ENCODE peak calls at places on chromosomes 7 and 10, in seven cellular contexts. One of them, this sample, is unnamed.

GRCh38 chr10:33134011-33134751 is 176.2 kb upstream of the ITGB1 start:
- DNase-seq in keratinocyte: peak
- DNase-seq in heart right ventricle: no peak
- DNase-seq in breast epithelium: peak
- DNase-seq in left ventricle myocardium inferior: no peak
- DNase-seq in pancreas: peak
- DNase-seq in prostate gland: peak
- DNase-seq in this sample: peak

GRCh38 chr7:76327610-76328009 is 25.1 kb downstream of the HSPB1 start:
- DNase-seq in keratinocyte: no peak
- DNase-seq in heart right ventricle: no peak
- DNase-seq in breast epithelium: no peak
- DNase-seq in left ventricle myocardium inferior: no peak
- DNase-seq in pancreas: no peak
- DNase-seq in prostate gland: no peak
- DNase-seq in this sample: no peak

GRCh38 chr7:152313879-152314604 is 121.8 kb downstream of the KMT2C start:
- DNase-seq in keratinocyte: peak
- DNase-seq in heart right ventricle: no peak
- DNase-seq in breast epithelium: no peak
- DNase-seq in left ventricle myocardium inferior: no peak
- DNase-seq in pancreas: no peak
- DNase-seq in prostate gland: peak
- DNase-seq in this sample: no peak

GRCh38 chr10:63976538-63976937 is 455.3 kb downstream of the REEP3 start:
- DNase-seq in keratinocyte: no peak
- DNase-seq in heart right ventricle: no peak
- DNase-seq in breast epithelium: no peak
- DNase-seq in left ventricle myocardium inferior: no peak
- DNase-seq in pancreas: peak
- DNase-seq in prostate gland: peak
- DNase-seq in this sample: no peak

GRCh38 chr7:105388373-105389089 is at the start of gene SRPK2:
- DNase-seq in keratinocyte: no peak
- DNase-seq in heart right ventricle: peak
- DNase-seq in breast epithelium: peak
- DNase-seq in left ventricle myocardium inferior: peak
- DNase-seq in pancreas: peak
- DNase-seq in prostate gland: peak
- DNase-seq in this sample: peak

GRCh38 chr7:30032310-30033125 is 4.3 kb downstream of the PLEKHA8 start:
- DNase-seq in keratinocyte: no peak
- DNase-seq in heart right ventricle: no peak
- DNase-seq in breast epithelium: no peak
- DNase-seq in left ventricle myocardium inferior: no peak
- DNase-seq in pancreas: no peak
- DNase-seq in prostate gland: no peak
- DNase-seq in this sample: no peak

GRCh38 chr7:138091073-138091472 is 14.8 kb downstream of the AKR1D1 start:
- DNase-seq in keratinocyte: no peak
- DNase-seq in heart right ventricle: no peak
- DNase-seq in breast epithelium: no peak
- DNase-seq in left ventricle myocardium inferior: no peak
- DNase-seq in pancreas: no peak
- DNase-seq in prostate gland: no peak
- DNase-seq in this sample: no peak

GRCh38 chr7:6248581-6248980 is 23.8 kb downstream of the CYTH3 start:
- DNase-seq in keratinocyte: no peak
- DNase-seq in heart right ventricle: no peak
- DNase-seq in breast epithelium: no peak
- DNase-seq in left ventricle myocardium inferior: no peak
- DNase-seq in pancreas: no peak
- DNase-seq in prostate gland: no peak
- DNase-seq in this sample: no peak

GRCh38 chr7:11830582-11831382 is 1.2 kb downstream of the THSD7A start:
- DNase-seq in keratinocyte: no peak
- DNase-seq in heart right ventricle: no peak
- DNase-seq in breast epithelium: no peak
- DNase-seq in left ventricle myocardium inferior: no peak
- DNase-seq in pancreas: no peak
- DNase-seq in prostate gland: no peak
- DNase-seq in this sample: no peak

GRCh38 chr7:45082031-45082830 is 6.5 kb downstream of the NACAD start:
- DNase-seq in keratinocyte: no peak
- DNase-seq in heart right ventricle: no peak
- DNase-seq in breast epithelium: no peak
- DNase-seq in left ventricle myocardium inferior: no peak
- DNase-seq in pancreas: no peak
- DNase-seq in prostate gland: no peak
- DNase-seq in this sample: peak

GRCh38 chr10:72316748-72317435 is 37.8 kb downstream of the DNAJB12 start:
- DNase-seq in keratinocyte: no peak
- DNase-seq in heart right ventricle: peak
- DNase-seq in breast epithelium: no peak
- DNase-seq in left ventricle myocardium inferior: peak
- DNase-seq in pancreas: peak
- DNase-seq in prostate gland: peak
- DNase-seq in this sample: no peak

GRCh38 chr7:129775695-129776396 is 164.3 kb downstream of the NRF1 start:
- DNase-seq in keratinocyte: no peak
- DNase-seq in heart right ventricle: no peak
- DNase-seq in breast epithelium: no peak
- DNase-seq in left ventricle myocardium inferior: no peak
- DNase-seq in pancreas: no peak
- DNase-seq in prostate gland: no peak
- DNase-seq in this sample: no peak

GRCh38 chr10:85916192-85916747 is 450.3 kb downstream of the GRID1 start:
- DNase-seq in keratinocyte: no peak
- DNase-seq in heart right ventricle: no peak
- DNase-seq in breast epithelium: no peak
- DNase-seq in left ventricle myocardium inferior: no peak
- DNase-seq in pancreas: no peak
- DNase-seq in prostate gland: no peak
- DNase-seq in this sample: no peak

GRCh38 chr10:91513598-91513997 is 103.5 kb downstream of the HECTD2 start:
- DNase-seq in keratinocyte: no peak
- DNase-seq in heart right ventricle: no peak
- DNase-seq in breast epithelium: no peak
- DNase-seq in left ventricle myocardium inferior: no peak
- DNase-seq in pancreas: no peak
- DNase-seq in prostate gland: no peak
- DNase-seq in this sample: no peak

GRCh38 chr10:43141421-43141820 is 3.2 kb downstream of the CSGALNACT2 start:
- DNase-seq in keratinocyte: no peak
- DNase-seq in heart right ventricle: no peak
- DNase-seq in breast epithelium: no peak
- DNase-seq in left ventricle myocardium inferior: no peak
- DNase-seq in pancreas: no peak
- DNase-seq in prostate gland: no peak
- DNase-seq in this sample: no peak

GRCh38 chr10:43140414-43140813 is 2.2 kb downstream of the CSGALNACT2 start:
- DNase-seq in keratinocyte: no peak
- DNase-seq in heart right ventricle: no peak
- DNase-seq in breast epithelium: no peak
- DNase-seq in left ventricle myocardium inferior: no peak
- DNase-seq in pancreas: no peak
- DNase-seq in prostate gland: no peak
- DNase-seq in this sample: no peak

GRCh38 chr10:43145313-43145712 is 7.1 kb downstream of the CSGALNACT2 start:
- DNase-seq in keratinocyte: no peak
- DNase-seq in heart right ventricle: no peak
- DNase-seq in breast epithelium: no peak
- DNase-seq in left ventricle myocardium inferior: no peak
- DNase-seq in pancreas: no peak
- DNase-seq in prostate gland: no peak
- DNase-seq in this sample: no peak
- H3K4me3 ChIP-seq in keratinocyte: no peak
- H3K4me3 ChIP-seq in heart right ventricle: no peak
- H3K4me3 ChIP-seq in breast epithelium: no peak
- H3K4me3 ChIP-seq in left ventricle myocardium inferior: no peak
- H3K4me3 ChIP-seq in pancreas: no peak
- H3K4me3 ChIP-seq in prostate gland: no peak
- H3K4me3 ChIP-seq in this sample: no peak

DNA sequence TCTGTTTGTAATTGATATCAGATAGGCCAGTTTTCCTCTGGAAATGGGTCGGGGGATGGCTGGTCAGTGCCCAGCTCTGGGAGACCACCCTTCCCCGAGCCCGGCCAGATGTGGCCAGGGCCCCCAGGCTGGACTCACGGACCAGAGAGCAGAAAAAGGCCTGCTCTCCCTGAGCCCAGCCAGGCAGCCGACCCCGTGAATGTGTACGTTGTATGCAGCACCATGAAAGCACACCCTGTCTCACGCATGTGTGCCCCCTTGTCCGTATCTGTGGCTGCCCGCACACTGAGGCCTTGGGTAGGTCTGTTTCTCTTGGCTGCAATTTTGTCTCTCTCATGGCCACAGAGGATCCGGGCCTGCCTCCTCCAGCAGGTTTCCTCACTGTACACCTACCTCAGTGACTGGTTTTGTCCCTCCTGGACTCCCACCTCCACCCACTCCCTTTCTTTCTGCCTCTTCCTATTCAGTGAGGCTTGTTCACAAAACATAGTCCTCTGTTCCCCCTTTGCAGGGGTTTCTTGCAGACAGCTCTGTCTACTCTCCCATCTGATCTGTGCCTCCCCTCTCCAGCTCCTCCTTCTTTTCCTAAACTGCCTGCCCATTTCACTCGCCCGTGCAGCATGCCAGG is 23.6 kb upstream of the ANKRD2 start:
- DNase-seq in keratinocyte: no peak
- DNase-seq in heart right ventricle: no peak
- DNase-seq in breast epithelium: no peak
- DNase-seq in left ventricle myocardium inferior: no peak
- DNase-seq in pancreas: no peak
- DNase-seq in prostate gland: no peak
- DNase-seq in this sample: no peak
- H3K27ac ChIP-seq in keratinocyte: peak
- H3K27ac ChIP-seq in heart right ventricle: peak
- H3K27ac ChIP-seq in breast epithelium: peak
- H3K27ac ChIP-seq in left ventricle myocardium inferior: peak
- H3K27ac ChIP-seq in pancreas: no peak
- H3K27ac ChIP-seq in prostate gland: peak
- H3K27ac ChIP-seq in this sample: no peak

DNA sequence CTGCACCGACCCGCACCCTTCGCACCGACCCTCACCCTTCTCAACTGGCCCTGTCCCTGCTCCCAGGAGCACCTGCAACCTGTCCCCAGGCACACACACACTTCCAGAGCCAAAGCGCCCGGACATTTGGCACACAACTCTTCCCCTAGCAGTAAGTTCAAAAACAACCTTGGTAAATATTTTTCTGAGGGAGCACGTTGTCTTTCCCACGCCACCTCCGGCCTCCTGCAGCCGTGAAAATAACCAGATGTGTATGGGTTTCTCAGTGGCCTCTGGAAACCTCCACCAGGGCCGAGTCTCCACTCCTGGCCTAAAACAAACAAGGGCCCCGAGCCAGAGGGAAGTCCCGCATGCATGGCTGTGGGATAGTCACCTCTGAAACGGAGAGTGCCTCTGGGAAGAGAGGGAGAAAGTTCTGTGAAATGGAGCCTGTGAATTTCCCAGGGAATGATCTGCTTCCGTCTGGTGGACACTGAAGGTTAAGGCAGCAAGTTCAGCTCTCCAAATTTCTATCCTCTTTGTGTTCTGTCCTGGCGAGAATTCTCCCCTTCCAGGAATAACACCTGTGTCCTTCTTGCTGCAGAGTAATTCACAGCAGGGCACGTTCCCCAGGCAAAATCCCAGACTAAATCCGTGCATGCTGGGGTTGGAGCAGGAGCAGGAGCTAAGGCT is 15.8 kb downstream of the PODXL start:
- DNase-seq in keratinocyte: no peak
- DNase-seq in heart right ventricle: no peak
- DNase-seq in breast epithelium: no peak
- DNase-seq in left ventricle myocardium inferior: no peak
- DNase-seq in pancreas: peak
- DNase-seq in prostate gland: no peak
- DNase-seq in this sample: no peak
- TF ChIP-seq CTCF in keratinocyte: no peak
- TF ChIP-seq CTCF in heart right ventricle: peak
- TF ChIP-seq CTCF in breast epithelium: peak
- TF ChIP-seq CTCF in left ventricle myocardium inferior: peak
- TF ChIP-seq CTCF in pancreas: no peak
- TF ChIP-seq CTCF in prostate gland: no peak
- TF ChIP-seq CTCF in this sample: no peak

GRCh38 chr10:62024026-62024701 is 122.7 kb downstream of the ARID5B start:
- DNase-seq in keratinocyte: no peak
- DNase-seq in heart right ventricle: no peak
- DNase-seq in breast epithelium: no peak
- DNase-seq in left ventricle myocardium inferior: no peak
- DNase-seq in pancreas: no peak
- DNase-seq in prostate gland: no peak
- DNase-seq in this sample: no peak
- H3K4me3 ChIP-seq in keratinocyte: no peak
- H3K4me3 ChIP-seq in heart right ventricle: no peak
- H3K4me3 ChIP-seq in breast epithelium: no peak
- H3K4me3 ChIP-seq in left ventricle myocardium inferior: no peak
- H3K4me3 ChIP-seq in pancreas: no peak
- H3K4me3 ChIP-seq in prostate gland: no peak
- H3K4me3 ChIP-seq in this sample: no peak

DNA sequence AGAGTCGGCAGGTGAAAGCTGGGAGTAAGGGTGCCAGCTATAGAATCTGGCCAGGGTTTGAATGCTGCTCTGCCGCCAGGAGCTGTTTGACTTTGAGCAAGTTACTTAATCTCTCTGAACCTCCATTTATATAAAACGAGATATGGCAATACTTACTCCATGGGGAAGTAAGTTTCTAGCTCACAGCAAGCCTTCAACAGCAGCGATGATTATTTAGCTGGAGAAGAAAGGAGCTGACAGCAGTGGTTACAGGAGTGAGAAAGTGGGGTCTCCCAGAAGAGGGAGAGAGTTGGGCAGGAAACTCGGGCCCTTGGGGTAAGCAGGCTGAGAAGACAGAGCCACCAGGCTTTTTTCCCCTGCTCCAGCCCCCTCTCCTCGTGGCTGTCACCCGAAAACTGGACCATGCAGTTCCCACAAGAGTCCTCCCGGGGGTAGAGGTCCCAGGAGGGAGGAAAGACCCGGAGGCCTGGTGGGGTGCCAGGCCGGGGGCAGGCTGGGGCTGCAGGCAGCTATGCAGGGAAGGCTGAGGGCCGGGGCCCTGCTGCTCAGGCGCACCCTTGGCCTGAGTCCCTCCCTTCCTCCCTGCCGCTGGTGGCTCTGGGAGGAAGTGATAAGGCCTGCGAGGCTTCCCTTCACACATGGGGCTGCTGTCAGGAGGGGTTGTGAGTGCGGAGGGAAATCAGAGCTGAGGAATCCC is 3.5 kb downstream of the NOS3 start:
- DNase-seq in keratinocyte: no peak
- DNase-seq in heart right ventricle: peak
- DNase-seq in breast epithelium: no peak
- DNase-seq in left ventricle myocardium inferior: peak
- DNase-seq in pancreas: no peak
- DNase-seq in prostate gland: no peak
- DNase-seq in this sample: no peak
- H3K27ac ChIP-seq in keratinocyte: no peak
- H3K27ac ChIP-seq in heart right ventricle: peak
- H3K27ac ChIP-seq in breast epithelium: no peak
- H3K27ac ChIP-seq in left ventricle myocardium inferior: peak
- H3K27ac ChIP-seq in pancreas: no peak
- H3K27ac ChIP-seq in prostate gland: no peak
- H3K27ac ChIP-seq in this sample: no peak

This sample was measured in ascending aorta.